ENCODE peak calls at places on chromosomes 1 and 21, in nine cellular contexts. Z is upper lobe of right lung, R is GM13976, Q is dorsolateral prefrontal cortex, Y is esophagus squamous epithelium, H is transverse colon, V is H9, B is AG04449, X is B cell. S is an unnamed sample.

GRCh38 chr21:28642891-28643290 is 349.8 kb downstream of the LTN1 start:
- DNase-seq in Z (no peak), R (no peak), Q (no peak), Y (no peak), H (no peak), V (no peak), B (no peak), X (no peak), S (no peak)

GRCh38 chr21:42844411-42845113 is 34.8 kb downstream of the WDR4 start:
- DNase-seq in Z (peak; percentile 88), R (no peak), Q (no peak), Y (no peak), H (no peak), V (peak; percentile 18), B (no peak), X (no peak), S (no peak)

GRCh38 chr1:25037174-25038074 is 107.3 kb upstream of the RUNX3 start:
- DNase-seq in Z (no peak), R (peak; percentile 81), Q (no peak), Y (no peak), H (peak; percentile 47), V (peak; percentile 69), B (no peak), X (peak; percentile 76), S (peak; percentile 76)

GRCh38 chr1:182962554-182963115 is 9.7 kb upstream of the SHCBP1L start:
- DNase-seq in Z (peak; percentile 79), R (peak; percentile 85), Q (no peak), Y (peak; percentile 16), H (peak; percentile 81), V (peak; percentile 80), B (peak; percentile 71), X (peak; percentile 81), S (peak; percentile 87)

GRCh38 chr21:33685613-33686197 is 43.4 kb downstream of the ITSN1 start:
- DNase-seq in Z (no peak), R (no peak), Q (no peak), Y (no peak), H (no peak), V (no peak), B (peak; percentile 64), X (no peak), S (no peak)

GRCh38 chr21:33058468-33059318 is 11.2 kb upstream of the OLIG1 start:
- DNase-seq in Z (no peak), R (no peak), Q (no peak), Y (no peak), H (no peak), V (no peak), B (no peak), X (no peak), S (no peak)

GRCh38 chr1:235199441-235199840 is 38.4 kb upstream of the RBM34 start:
- DNase-seq in Z (no peak), R (no peak), Q (no peak), Y (no peak), H (no peak), V (peak; percentile 65), B (no peak), X (no peak), S (no peak)

GRCh38 chr1:162564762-162565218 is 3.3 kb downstream of the UAP1 start:
- DNase-seq in Z (no peak), R (no peak), Q (no peak), Y (no peak), H (no peak), V (no peak), B (no peak), X (no peak), S (no peak)

GRCh38 chr1:39293375-39294070 is 89.0 kb downstream of the MACF1 start:
- DNase-seq in Z (no peak), R (no peak), Q (no peak), Y (no peak), H (no peak), V (no peak), B (no peak), X (no peak), S (no peak)

GRCh38 chr1:54212872-54213271 is 12.9 kb downstream of the MRPL37 start:
- DNase-seq in Z (no peak), R (no peak), Q (no peak), Y (no peak), H (no peak), V (no peak), B (no peak), X (no peak), S (no peak)

GRCh38 chr1:43383449-43383848 is 6.2 kb downstream of the MED8 start:
- DNase-seq in Z (no peak), R (no peak), Q (peak; percentile 48), Y (no peak), H (no peak), V (no peak), B (no peak), X (no peak), S (no peak)

GRCh38 chr1:192668434-192668983 is 32.6 kb downstream of the RGS13 start:
- DNase-seq in Z (no peak), R (no peak), Q (no peak), Y (no peak), H (peak; percentile 7), V (no peak), B (no peak), X (no peak), S (no peak)
- TF ChIP-seq CTCF in Z (no peak), R (no peak), Q (no peak), Y (no peak), H (no peak), V (no peak), B (no peak), X (no peak), S (no peak)

GRCh38 chr1:85911742-85912141 is 203.5 kb upstream of the ZNHIT6 start:
- DNase-seq in Z (no peak), R (no peak), Q (no peak), Y (no peak), H (no peak), V (no peak), B (no peak), X (no peak), S (no peak)
- TF ChIP-seq CTCF in Z (no peak), R (no peak), Q (no peak), Y (no peak), H (no peak), V (peak; percentile 55), B (no peak), X (no peak), S (no peak)

DNA sequence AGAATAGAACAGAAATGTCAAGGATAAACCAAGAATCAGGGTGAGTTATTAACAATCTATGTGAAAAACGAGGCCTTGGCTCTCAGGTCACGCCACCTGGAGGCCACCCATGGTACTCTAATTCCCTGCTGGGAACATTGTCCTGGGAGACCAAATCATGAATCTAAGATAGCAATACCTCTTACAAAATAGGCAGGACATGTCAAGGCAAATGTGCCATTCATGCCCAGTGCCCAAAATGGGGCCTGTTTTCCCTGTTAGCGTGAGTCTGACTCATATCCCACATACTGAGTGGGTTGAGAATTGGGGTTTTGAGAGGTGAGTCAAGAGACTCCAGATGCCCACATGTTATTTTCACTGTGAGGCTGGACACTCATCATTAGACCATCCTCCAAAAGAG is 380.8 kb downstream of the HHIPL2 start:
- DNase-seq in Z (no peak), R (peak; percentile 21), Q (peak; percentile 40), Y (no peak), H (peak; percentile 24), V (peak; percentile 58), B (peak; percentile 58), X (peak; percentile 3), S (peak; percentile 22)
- TF ChIP-seq CTCF in Z (peak; percentile 55), R (peak; percentile 38), Q (peak; percentile 58), Y (peak; percentile 37), H (peak; percentile 34), V (peak; percentile 84), B (peak; percentile 53), X (peak; percentile 62), S (peak; percentile 64)

DNA sequence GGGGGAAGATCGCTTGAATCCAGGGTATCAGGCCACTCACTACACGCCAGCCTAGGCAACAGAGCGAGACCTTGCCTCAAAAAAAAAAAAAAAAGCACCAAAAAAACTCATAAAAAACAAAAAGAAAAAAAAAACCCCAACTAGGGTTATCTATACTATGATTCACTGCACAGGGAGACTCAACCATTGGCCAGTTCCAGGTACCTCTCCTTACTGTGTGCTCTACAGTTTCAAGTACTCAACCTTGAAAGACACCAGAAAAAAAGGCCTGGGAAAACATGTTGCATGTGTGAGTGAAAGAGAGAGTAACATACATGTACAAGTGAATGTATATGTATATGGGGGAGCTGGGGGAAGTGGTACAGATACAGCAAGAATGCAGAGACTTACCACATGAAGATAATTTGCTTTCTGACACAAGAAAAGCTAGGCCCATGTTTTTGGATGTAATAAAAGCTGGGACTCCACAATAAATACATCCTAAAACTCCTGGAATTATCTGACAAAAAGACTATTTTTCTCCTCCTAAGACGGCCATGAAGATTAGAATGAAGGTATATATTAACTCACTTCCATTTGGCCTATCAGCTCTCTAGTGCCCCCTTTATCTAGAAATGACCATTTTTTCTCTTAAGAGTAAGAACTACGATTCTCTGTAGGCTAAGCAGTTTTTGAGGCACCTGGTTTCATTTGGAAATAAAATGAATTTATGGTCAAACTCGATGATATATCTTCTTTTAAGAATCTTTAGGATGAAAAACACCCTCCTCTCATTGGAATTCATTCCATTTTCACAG is 52.2 kb downstream of the SLC27A3 start:
- DNase-seq in Z (no peak), R (no peak), Q (no peak), Y (no peak), H (no peak), V (no peak), B (no peak), X (no peak), S (peak; percentile 27)
- TF ChIP-seq CTCF in Z (no peak), R (no peak), Q (no peak), Y (no peak), H (no peak), V (peak; percentile 51), B (no peak), X (peak; percentile 9), S (no peak)

GRCh38 chr1:7285856-7286454 is 485.1 kb upstream of the VAMP3 start:
- DNase-seq in Z (no peak), R (no peak), Q (no peak), Y (no peak), H (no peak), V (no peak), B (no peak), X (no peak), S (no peak)

GRCh38 chr1:7289694-7290093 is 481.4 kb upstream of the VAMP3 start:
- DNase-seq in Z (no peak), R (no peak), Q (no peak), Y (no peak), H (no peak), V (no peak), B (no peak), X (no peak), S (no peak)

GRCh38 chr1:7284839-7285435 is 486.2 kb upstream of the VAMP3 start:
- DNase-seq in Z (no peak), R (no peak), Q (no peak), Y (no peak), H (no peak), V (no peak), B (no peak), X (no peak), S (no peak)

GRCh38 chr1:7288992-7289391 is 482.1 kb upstream of the VAMP3 start:
- DNase-seq in Z (no peak), R (no peak), Q (no peak), Y (no peak), H (no peak), V (no peak), B (no peak), X (no peak), S (no peak)

DNA sequence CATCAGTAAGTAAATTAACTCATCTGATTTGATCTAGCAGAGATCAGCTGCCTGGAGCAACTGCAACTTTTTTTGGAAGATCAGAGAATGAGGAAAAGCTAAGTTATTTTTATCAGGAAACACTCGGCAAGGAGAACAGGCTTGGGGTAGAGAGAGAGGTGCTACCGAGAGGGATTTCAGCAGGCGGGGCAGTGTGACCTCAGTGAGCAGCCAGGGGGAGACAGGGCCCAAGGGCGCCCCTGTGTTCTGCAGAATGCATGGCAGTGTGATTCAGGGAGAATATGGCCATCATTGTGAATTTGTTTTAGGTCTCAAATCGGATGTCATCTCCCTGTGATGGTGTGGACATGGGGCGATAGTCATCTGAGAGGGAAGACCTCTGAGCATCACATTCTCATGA is 484.1 kb upstream of the VAMP3 start:
- DNase-seq in Z (no peak), R (no peak), Q (no peak), Y (no peak), H (no peak), V (no peak), B (no peak), X (no peak), S (no peak)
- TF ChIP-seq CTCF in Z (no peak), R (peak; percentile 11), Q (no peak), Y (no peak), H (no peak), V (peak; percentile 42), B (no peak), X (no peak), S (no peak)

S was measured in GM13977.